ENCODE peak calls at places on chromosomes 6 and 20, in seven cellular contexts. B is upper lobe of right lung, L is H7, U is esophagus squamous epithelium, P is pancreas, Q is cardiac muscle cell, D is BJ. W is an unnamed sample.

GRCh38 chr6:111603648-111604047 is 2.0 kb downstream of the TRAF3IP2 start:
- DNase-seq in B (no peak), L (no peak), U (no peak), P (no peak), Q (no peak), D (no peak), W (no peak)

GRCh38 chr6:3431994-3432393 is 24.9 kb downstream of the SLC22A23 start:
- DNase-seq in B (no peak), L (no peak), U (no peak), P (no peak), Q (no peak), D (no peak), W (no peak)

GRCh38 chr6:137363805-137364138 is 130.4 kb downstream of the OLIG3 start:
- DNase-seq in B (no peak), L (no peak), U (no peak), P (no peak), Q (no peak), D (no peak), W (no peak)

GRCh38 chr6:108163644-108164536 is 1.9 kb upstream of the NR2E1 start:
- DNase-seq in B (no peak), L (peak), U (no peak), P (no peak), Q (no peak), D (no peak), W (no peak)

GRCh38 chr6:116265081-116265829 is 11.4 kb upstream of the TSPYL4 start:
- DNase-seq in B (no peak), L (no peak), U (no peak), P (peak), Q (no peak), D (no peak), W (no peak)

GRCh38 chr6:18703546-18703945 is 316.4 kb downstream of the RNF144B start:
- DNase-seq in B (no peak), L (no peak), U (no peak), P (no peak), Q (no peak), D (no peak), W (no peak)

GRCh38 chr6:168132531-168133184 is 53.6 kb upstream of the FRMD1 start:
- DNase-seq in B (no peak), L (peak), U (no peak), P (no peak), Q (peak), D (peak), W (peak)

GRCh38 chr6:24876496-24877465 is 59.0 kb downstream of the RIPOR2 start:
- DNase-seq in B (no peak), L (peak), U (no peak), P (no peak), Q (no peak), D (no peak), W (no peak)

GRCh38 chr6:62805431-62805830 is 405.8 kb upstream of the FKBP1C start:
- DNase-seq in B (no peak), L (no peak), U (no peak), P (no peak), Q (no peak), D (no peak), W (peak)

GRCh38 chr6:7311920-7312615 is 931 bp downstream of the SSR1 start:
- DNase-seq in B (no peak), L (no peak), U (no peak), P (no peak), Q (peak), D (no peak), W (peak)

GRCh38 chr20:59992531-59992930 is 34.3 kb downstream of the CDH26 start:
- DNase-seq in B (no peak), L (no peak), U (no peak), P (no peak), Q (no peak), D (no peak), W (no peak)

GRCh38 chr20:59997886-59998285 is 39.7 kb downstream of the CDH26 start:
- DNase-seq in B (no peak), L (no peak), U (no peak), P (no peak), Q (no peak), D (no peak), W (no peak)

GRCh38 chr20:59996112-59996511 is 37.9 kb downstream of the CDH26 start:
- DNase-seq in B (no peak), L (no peak), U (no peak), P (no peak), Q (no peak), D (no peak), W (no peak)

GRCh38 chr20:59993736-59994484 is 35.7 kb downstream of the CDH26 start:
- DNase-seq in B (no peak), L (peak), U (no peak), P (no peak), Q (no peak), D (no peak), W (no peak)

DNA sequence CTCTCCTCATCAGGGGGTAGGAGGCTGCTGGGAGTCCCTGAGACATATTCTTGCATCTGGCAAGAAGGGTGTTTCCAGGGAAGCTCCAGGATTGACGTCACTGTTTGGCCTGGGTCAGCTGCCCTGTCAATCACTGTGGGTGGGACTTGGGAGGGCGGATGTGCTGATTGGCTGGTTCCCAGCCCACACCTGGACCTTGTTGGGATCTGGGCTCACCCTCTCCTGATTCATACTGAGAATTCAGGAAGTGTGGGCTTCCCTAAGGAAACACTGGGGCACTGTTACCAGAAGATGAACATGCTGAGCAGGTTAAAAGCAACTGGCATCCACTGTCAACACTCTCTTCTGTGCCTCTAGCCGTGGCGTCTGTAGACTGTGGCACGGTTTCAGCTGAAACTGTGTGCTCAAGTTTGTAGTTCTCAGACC is 36.5 kb downstream of the CDH26 start:
- DNase-seq in B (peak), L (peak), U (no peak), P (no peak), Q (no peak), D (no peak), W (no peak)
- H3K4me3 ChIP-seq in B (peak), L (peak), U (peak), P (no peak), Q (no peak), D (no peak), W (no peak)

GRCh38 chr20:44151621-44152416 is 35.2 kb downstream of the JPH2 start:
- DNase-seq in B (no peak), L (no peak), U (no peak), P (no peak), Q (no peak), D (no peak), W (peak)
- H3K4me3 ChIP-seq in B (no peak), L (no peak), U (no peak), P (no peak), Q (no peak), D (no peak), W (no peak)

DNA sequence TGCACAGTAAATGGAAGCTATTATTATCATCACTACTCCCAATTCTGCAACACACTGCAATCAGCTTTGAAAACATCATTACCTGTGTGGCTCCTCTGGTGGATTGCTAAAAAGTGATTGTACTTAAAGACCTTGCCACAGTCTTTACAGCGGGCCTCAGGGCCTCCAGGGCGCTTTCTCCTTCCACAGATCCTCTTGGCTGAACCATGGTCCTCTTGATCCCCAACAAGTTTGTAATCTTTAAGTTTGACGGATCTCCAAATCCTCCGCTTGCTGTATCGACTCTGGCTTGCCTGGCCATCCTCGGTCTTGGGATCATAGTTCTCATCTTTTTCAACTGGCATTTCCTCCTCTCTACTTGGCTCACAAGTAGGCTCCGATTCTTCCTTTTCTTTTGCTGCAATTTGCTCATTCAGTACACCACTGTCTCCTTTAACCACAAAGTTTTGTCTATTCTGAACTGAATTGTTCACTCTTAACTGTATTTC is 2.0 kb downstream of the ZBTB24 start:
- DNase-seq in B (no peak), L (no peak), U (no peak), P (no peak), Q (no peak), D (no peak), W (no peak)
- H3K4me3 ChIP-seq in B (no peak), L (no peak), U (no peak), P (no peak), Q (no peak), D (no peak), W (no peak)

DNA sequence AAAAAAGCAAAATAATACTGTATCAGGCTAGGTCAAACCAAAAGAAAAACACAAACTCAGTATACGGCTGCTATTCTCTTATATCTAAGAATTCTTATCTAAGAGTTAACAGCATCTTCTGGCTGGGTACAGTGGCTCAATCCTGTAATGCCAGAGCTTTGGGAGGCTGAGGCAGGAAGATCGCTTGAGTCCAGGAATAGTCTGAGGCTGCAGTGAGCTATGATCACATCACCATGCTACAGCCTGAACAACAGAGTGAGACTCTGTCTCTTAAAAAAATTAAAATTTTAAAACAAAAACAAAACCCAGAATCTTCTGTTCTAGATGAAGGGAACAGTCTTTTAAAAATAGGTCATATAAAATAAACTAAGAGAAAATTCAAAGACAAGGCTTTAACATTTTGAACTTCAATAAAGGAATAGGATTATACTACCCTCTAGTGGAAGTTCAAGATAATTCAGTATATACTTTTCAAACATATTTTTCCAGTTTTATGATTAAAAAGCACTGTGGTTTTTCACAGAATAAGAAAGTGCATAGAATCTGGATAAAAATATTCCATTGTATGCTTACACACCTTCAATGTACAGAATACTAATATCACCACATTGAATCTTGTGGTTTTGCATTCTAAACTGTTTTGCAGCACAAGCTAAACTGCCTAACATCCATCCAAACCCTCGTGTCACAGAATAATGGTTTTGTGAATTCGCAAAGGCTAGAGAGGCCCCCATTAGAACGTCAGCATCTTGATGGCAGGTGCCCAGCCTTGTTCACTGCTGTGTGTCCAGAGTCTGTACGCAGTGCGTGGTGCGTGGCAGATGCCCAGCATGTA is 39.3 kb downstream of the DTNBP1 start:
- DNase-seq in B (no peak), L (no peak), U (no peak), P (no peak), Q (peak), D (no peak), W (no peak)
- H3K4me3 ChIP-seq in B (no peak), L (no peak), U (no peak), P (no peak), Q (no peak), D (no peak), W (no peak)